ENCODE peak calls at places on chromosome 5, in ten cellular contexts. One of them, this sample, is unnamed.

GRCh38 chr5:135031813-135032612 is 2.0 kb downstream of the PITX1 start:
- DNase-seq in psoas muscle: no peak
- DNase-seq in PC-3: peak; percentile 2
- DNase-seq in AG10803: no peak
- DNase-seq in endothelial cell of umbilical vein: no peak
- DNase-seq in cardiac muscle cell: no peak
- DNase-seq in K562: no peak
- DNase-seq in uterus: no peak
- DNase-seq in AG09319: no peak
- DNase-seq in AG04450: no peak
- DNase-seq in this sample: no peak

GRCh38 chr5:123511290-123511647 is 708 bp upstream of the CSNK1G3 start:
- DNase-seq in PC-3: peak; percentile 46
- DNase-seq in AG04450: no peak
- DNase-seq in AG09319: no peak
- DNase-seq in psoas muscle: no peak
- DNase-seq in uterus: no peak
- DNase-seq in cardiac muscle cell: no peak
- DNase-seq in AG10803: peak; percentile 63
- DNase-seq in endothelial cell of umbilical vein: no peak
- DNase-seq in K562: no peak
- DNase-seq in this sample: no peak

GRCh38 chr5:59275537-59276276 is 617.8 kb downstream of the PDE4D start:
- DNase-seq in endothelial cell of umbilical vein: peak; percentile 85
- DNase-seq in uterus: peak; percentile 62
- DNase-seq in AG04450: no peak
- DNase-seq in psoas muscle: no peak
- DNase-seq in AG10803: peak; percentile 4
- DNase-seq in cardiac muscle cell: peak; percentile 69
- DNase-seq in AG09319: no peak
- DNase-seq in PC-3: no peak
- DNase-seq in K562: no peak
- DNase-seq in this sample: no peak

GRCh38 chr5:58641533-58641932 is 58.7 kb downstream of the RAB3C start:
- DNase-seq in AG09319: no peak
- DNase-seq in AG04450: no peak
- DNase-seq in PC-3: no peak
- DNase-seq in cardiac muscle cell: peak; percentile 47
- DNase-seq in psoas muscle: no peak
- DNase-seq in endothelial cell of umbilical vein: no peak
- DNase-seq in uterus: no peak
- DNase-seq in K562: no peak
- DNase-seq in AG10803: no peak
- DNase-seq in this sample: no peak

GRCh38 chr5:135108569-135108968 is 74.5 kb upstream of the PITX1 start:
- DNase-seq in AG04450: no peak
- DNase-seq in cardiac muscle cell: no peak
- DNase-seq in AG10803: no peak
- DNase-seq in AG09319: no peak
- DNase-seq in psoas muscle: no peak
- DNase-seq in endothelial cell of umbilical vein: no peak
- DNase-seq in uterus: no peak
- DNase-seq in PC-3: no peak
- DNase-seq in K562: no peak
- DNase-seq in this sample: no peak

GRCh38 chr5:13510616-13511015 is 433.9 kb downstream of the DNAH5 start:
- DNase-seq in AG04450: no peak
- DNase-seq in AG10803: no peak
- DNase-seq in endothelial cell of umbilical vein: no peak
- DNase-seq in psoas muscle: no peak
- DNase-seq in uterus: no peak
- DNase-seq in AG09319: no peak
- DNase-seq in K562: no peak
- DNase-seq in PC-3: peak; percentile 92
- DNase-seq in cardiac muscle cell: no peak
- DNase-seq in this sample: no peak

GRCh38 chr5:55278778-55279177 is 28.7 kb downstream of the DHX29 start:
- DNase-seq in endothelial cell of umbilical vein: no peak
- DNase-seq in cardiac muscle cell: no peak
- DNase-seq in AG04450: no peak
- DNase-seq in uterus: no peak
- DNase-seq in K562: no peak
- DNase-seq in AG09319: no peak
- DNase-seq in PC-3: peak; percentile 1
- DNase-seq in psoas muscle: no peak
- DNase-seq in AG10803: peak; percentile 22
- DNase-seq in this sample: no peak

GRCh38 chr5:133761606-133762005 is 149.3 kb upstream of the FSTL4 start:
- DNase-seq in endothelial cell of umbilical vein: no peak
- DNase-seq in AG04450: no peak
- DNase-seq in K562: no peak
- DNase-seq in cardiac muscle cell: no peak
- DNase-seq in PC-3: no peak
- DNase-seq in AG09319: no peak
- DNase-seq in uterus: no peak
- DNase-seq in AG10803: no peak
- DNase-seq in psoas muscle: no peak
- DNase-seq in this sample: no peak

GRCh38 chr5:143010335-143010734 is 240.2 kb downstream of the ARHGAP26 start:
- DNase-seq in endothelial cell of umbilical vein: no peak
- DNase-seq in AG04450: no peak
- DNase-seq in K562: no peak
- DNase-seq in uterus: no peak
- DNase-seq in cardiac muscle cell: no peak
- DNase-seq in PC-3: no peak
- DNase-seq in AG10803: no peak
- DNase-seq in psoas muscle: no peak
- DNase-seq in AG09319: no peak
- DNase-seq in this sample: no peak

GRCh38 chr5:132469380-132470372 is 20.9 kb downstream of the IRF1 start:
- DNase-seq in psoas muscle: no peak
- DNase-seq in AG10803: peak; percentile 57
- DNase-seq in PC-3: no peak
- DNase-seq in AG04450: no peak
- DNase-seq in uterus: peak; percentile 15
- DNase-seq in K562: no peak
- DNase-seq in endothelial cell of umbilical vein: no peak
- DNase-seq in cardiac muscle cell: no peak
- DNase-seq in AG09319: no peak
- DNase-seq in this sample: no peak

DNA sequence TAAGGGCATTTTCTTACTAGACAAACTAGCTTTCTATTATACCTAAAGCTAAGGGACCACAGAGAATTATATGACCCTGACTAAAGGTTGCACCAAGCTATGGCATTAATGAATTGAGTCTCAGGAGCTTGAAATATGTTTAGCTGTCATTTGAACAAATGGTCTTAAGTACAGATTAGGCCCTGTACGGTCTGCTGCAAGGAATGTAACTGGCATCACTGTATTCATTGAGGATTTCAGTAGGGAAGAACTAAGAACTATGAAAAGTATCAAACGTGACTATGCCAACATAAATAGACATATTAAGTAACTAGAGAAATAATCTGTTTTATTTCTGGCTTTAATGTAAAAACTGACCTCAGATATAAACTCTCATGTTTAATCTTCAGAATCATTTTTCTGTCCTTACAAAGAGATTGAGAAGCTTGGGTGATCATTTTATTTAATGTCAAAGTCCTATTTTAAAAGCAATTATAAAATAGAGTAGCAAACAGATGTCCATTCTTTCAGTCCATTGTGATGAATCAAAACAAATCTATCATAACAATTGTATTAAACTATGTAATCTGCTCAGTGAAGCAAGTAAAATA is 845.9 kb downstream of the MAT2B start:
- DNase-seq in AG04450: no peak
- DNase-seq in psoas muscle: no peak
- DNase-seq in endothelial cell of umbilical vein: no peak
- DNase-seq in cardiac muscle cell: no peak
- DNase-seq in AG09319: no peak
- DNase-seq in AG10803: no peak
- DNase-seq in K562: no peak
- DNase-seq in PC-3: no peak
- DNase-seq in uterus: no peak
- DNase-seq in this sample: no peak
- TF ChIP-seq CTCF in AG04450: no peak
- TF ChIP-seq CTCF in psoas muscle: no peak
- TF ChIP-seq CTCF in endothelial cell of umbilical vein: no peak
- TF ChIP-seq CTCF in cardiac muscle cell: no peak
- TF ChIP-seq CTCF in AG09319: no peak
- TF ChIP-seq CTCF in AG10803: no peak
- TF ChIP-seq CTCF in K562: no peak
- TF ChIP-seq CTCF in PC-3: no peak
- TF ChIP-seq CTCF in uterus: no peak
- TF ChIP-seq CTCF in this sample: no peak

GRCh38 chr5:93606384-93606752 is 23.3 kb downstream of the NR2F1 start:
- DNase-seq in endothelial cell of umbilical vein: no peak
- DNase-seq in PC-3: no peak
- DNase-seq in AG10803: no peak
- DNase-seq in uterus: no peak
- DNase-seq in K562: no peak
- DNase-seq in AG04450: no peak
- DNase-seq in psoas muscle: no peak
- DNase-seq in cardiac muscle cell: no peak
- DNase-seq in AG09319: no peak
- DNase-seq in this sample: no peak

GRCh38 chr5:93609756-93610155 is 26.7 kb downstream of the NR2F1 start:
- DNase-seq in AG04450: no peak
- DNase-seq in cardiac muscle cell: no peak
- DNase-seq in endothelial cell of umbilical vein: no peak
- DNase-seq in AG09319: no peak
- DNase-seq in AG10803: no peak
- DNase-seq in PC-3: no peak
- DNase-seq in K562: no peak
- DNase-seq in psoas muscle: no peak
- DNase-seq in uterus: no peak
- DNase-seq in this sample: no peak

GRCh38 chr5:93610581-93611167 is 27.7 kb downstream of the NR2F1 start:
- DNase-seq in AG04450: no peak
- DNase-seq in psoas muscle: no peak
- DNase-seq in cardiac muscle cell: no peak
- DNase-seq in K562: no peak
- DNase-seq in uterus: no peak
- DNase-seq in PC-3: no peak
- DNase-seq in AG10803: no peak
- DNase-seq in AG09319: no peak
- DNase-seq in endothelial cell of umbilical vein: no peak
- DNase-seq in this sample: no peak

GRCh38 chr5:93604119-93604963 is 21.3 kb downstream of the NR2F1 start:
- DNase-seq in uterus: no peak
- DNase-seq in endothelial cell of umbilical vein: no peak
- DNase-seq in AG09319: no peak
- DNase-seq in cardiac muscle cell: no peak
- DNase-seq in AG04450: no peak
- DNase-seq in K562: no peak
- DNase-seq in AG10803: peak; percentile 47
- DNase-seq in PC-3: no peak
- DNase-seq in psoas muscle: no peak
- DNase-seq in this sample: peak; percentile 54

DNA sequence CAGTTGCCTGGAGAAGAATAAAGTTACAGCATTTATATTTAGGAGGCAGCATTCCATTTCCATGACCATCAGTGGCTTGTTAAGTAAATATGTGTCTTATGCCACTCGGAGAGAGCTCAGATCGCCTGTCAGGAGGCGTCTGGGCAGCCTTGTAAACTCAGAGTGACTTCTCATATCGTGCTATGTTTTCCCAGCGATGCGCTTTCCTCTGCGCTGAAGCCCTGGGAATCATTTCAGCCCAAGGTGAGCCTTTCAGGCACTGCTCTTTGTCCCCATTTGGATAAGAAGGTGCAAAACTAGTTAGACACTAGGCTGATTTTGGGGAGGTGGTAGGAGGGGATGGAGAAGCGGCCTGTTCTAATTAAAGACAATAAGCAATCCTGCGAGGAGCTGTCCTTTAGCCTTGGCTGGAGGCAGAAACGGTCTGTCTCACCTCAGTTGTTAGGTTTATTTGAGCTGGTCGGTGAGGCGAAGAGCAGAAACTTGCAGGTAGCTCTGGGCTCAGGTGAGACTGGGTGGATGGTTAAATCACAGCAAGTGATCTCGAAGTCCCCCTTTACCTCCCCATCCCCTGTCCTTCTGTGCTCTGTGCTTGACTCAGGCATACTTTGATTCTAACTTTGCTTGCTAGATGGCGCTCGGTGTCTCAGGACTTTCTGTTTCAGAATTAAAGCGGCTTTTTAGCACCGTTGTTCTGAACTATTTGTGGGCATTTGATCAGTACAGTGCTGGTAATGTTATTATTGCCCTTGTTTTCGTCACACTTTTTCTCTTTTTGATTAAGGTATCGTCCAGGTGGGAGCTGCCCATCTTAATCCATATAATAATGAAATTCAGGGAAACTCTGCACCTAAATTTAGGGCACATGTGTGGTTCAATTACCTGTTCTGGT is 24.6 kb downstream of the NR2F1 start:
- DNase-seq in K562: no peak
- DNase-seq in uterus: no peak
- DNase-seq in cardiac muscle cell: peak; percentile 68
- DNase-seq in AG10803: peak; percentile 59
- DNase-seq in psoas muscle: no peak
- DNase-seq in PC-3: peak; percentile 94
- DNase-seq in AG04450: no peak
- DNase-seq in AG09319: no peak
- DNase-seq in endothelial cell of umbilical vein: peak; percentile 74
- DNase-seq in this sample: no peak
- TF ChIP-seq CTCF in K562: peak; percentile 15
- TF ChIP-seq CTCF in uterus: peak; percentile 27
- TF ChIP-seq CTCF in cardiac muscle cell: peak; percentile 73
- TF ChIP-seq CTCF in AG10803: peak; percentile 72
- TF ChIP-seq CTCF in psoas muscle: peak; percentile 42
- TF ChIP-seq CTCF in PC-3: peak; percentile 90
- TF ChIP-seq CTCF in AG04450: peak; percentile 68
- TF ChIP-seq CTCF in AG09319: peak; percentile 63
- TF ChIP-seq CTCF in endothelial cell of umbilical vein: peak; percentile 59
- TF ChIP-seq CTCF in this sample: no peak

DNA sequence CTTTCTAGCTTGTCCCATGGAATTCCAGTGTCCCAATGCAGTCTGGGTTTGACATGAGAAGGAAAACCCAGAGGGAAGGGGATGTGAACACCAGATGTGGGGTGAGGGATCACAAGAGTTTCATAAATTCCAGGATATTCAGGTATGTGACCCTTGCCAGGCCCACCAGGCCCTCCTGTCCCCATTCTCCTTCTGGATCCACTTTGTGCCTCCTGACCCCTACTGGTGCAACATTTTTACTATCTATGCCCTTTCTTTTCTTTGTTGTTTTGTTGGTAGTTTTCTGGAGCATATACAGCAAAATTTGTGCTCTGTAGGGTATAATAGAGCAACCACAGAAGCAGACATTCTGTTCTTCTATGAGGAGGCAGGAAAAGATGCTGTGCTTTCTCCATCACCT is 597.0 kb upstream of the GRAMD2B start:
- DNase-seq in AG09319: no peak
- DNase-seq in AG10803: no peak
- DNase-seq in uterus: no peak
- DNase-seq in PC-3: no peak
- DNase-seq in AG04450: no peak
- DNase-seq in cardiac muscle cell: no peak
- DNase-seq in K562: no peak
- DNase-seq in psoas muscle: no peak
- DNase-seq in endothelial cell of umbilical vein: no peak
- DNase-seq in this sample: no peak
- TF ChIP-seq CTCF in AG09319: no peak
- TF ChIP-seq CTCF in AG10803: no peak
- TF ChIP-seq CTCF in uterus: no peak
- TF ChIP-seq CTCF in PC-3: no peak
- TF ChIP-seq CTCF in AG04450: no peak
- TF ChIP-seq CTCF in cardiac muscle cell: no peak
- TF ChIP-seq CTCF in K562: no peak
- TF ChIP-seq CTCF in psoas muscle: no peak
- TF ChIP-seq CTCF in endothelial cell of umbilical vein: no peak
- TF ChIP-seq CTCF in this sample: no peak

GRCh38 chr5:109959652-109960051 is 269.9 kb downstream of the MAN2A1 start:
- DNase-seq in AG09319: no peak
- DNase-seq in psoas muscle: no peak
- DNase-seq in endothelial cell of umbilical vein: no peak
- DNase-seq in AG10803: no peak
- DNase-seq in AG04450: no peak
- DNase-seq in uterus: no peak
- DNase-seq in PC-3: no peak
- DNase-seq in cardiac muscle cell: no peak
- DNase-seq in K562: peak; percentile 29
- DNase-seq in this sample: no peak
- TF ChIP-seq CTCF in AG09319: no peak
- TF ChIP-seq CTCF in psoas muscle: no peak
- TF ChIP-seq CTCF in endothelial cell of umbilical vein: no peak
- TF ChIP-seq CTCF in AG10803: no peak
- TF ChIP-seq CTCF in AG04450: peak; percentile 37
- TF ChIP-seq CTCF in uterus: no peak
- TF ChIP-seq CTCF in PC-3: no peak
- TF ChIP-seq CTCF in cardiac muscle cell: peak; percentile 7
- TF ChIP-seq CTCF in K562: no peak
- TF ChIP-seq CTCF in this sample: no peak

This sample was measured in mesothelial cell of epicardium.